ENCODE peak calls at places on chromosomes 1 and 21, in six cellular contexts. O is germinal center, L is lower lobe of right lung, K is memory B cell, C is NCI-H446 treated with DMSO at 0.1 percent for 48 hours, P is RPMI7951. D is an unnamed sample.

GRCh38 chr1:74689800-74690696 is 16.5 kb upstream of the ERICH3 start:
- DNase-seq in O (no peak), L (no peak), K (peak), C (peak), P (peak), D (no peak)

GRCh38 chr1:64540265-64540791 is 70.4 kb downstream of the CACHD1 start:
- DNase-seq in O (no peak), L (no peak), K (no peak), C (no peak), P (peak), D (no peak)

GRCh38 chr1:209697082-209697481 is 7.6 kb upstream of the HSD11B1 start:
- DNase-seq in O (no peak), L (no peak), K (no peak), C (no peak), P (no peak), D (no peak)

GRCh38 chr1:21261551-21262281 is 28.5 kb downstream of the ECE1 start:
- DNase-seq in O (no peak), L (peak), K (no peak), C (no peak), P (peak), D (peak)

GRCh38 chr1:16296643-16297042 is 55.6 kb downstream of the FBXO42 start:
- DNase-seq in O (no peak), L (no peak), K (no peak), C (no peak), P (no peak), D (no peak)

GRCh38 chr21:41142051-41142795 is 25.7 kb upstream of the BACE2 start:
- DNase-seq in O (no peak), L (no peak), K (no peak), C (peak), P (peak), D (peak)

GRCh38 chr1:39435597-39435996 is 55.8 kb upstream of the BMP8A start:
- DNase-seq in O (no peak), L (no peak), K (no peak), C (no peak), P (no peak), D (no peak)

GRCh38 chr1:101379939-101380338 is 143.1 kb downstream of the S1PR1 start:
- DNase-seq in O (peak), L (no peak), K (no peak), C (no peak), P (no peak), D (no peak)

GRCh38 chr1:68051475-68051874 is 1.0 kb upstream of the DIRAS3 start:
- DNase-seq in O (no peak), L (no peak), K (no peak), C (no peak), P (no peak), D (peak)

GRCh38 chr1:46301406-46302090 is 1.9 kb downstream of the LRRC41 start:
- DNase-seq in O (no peak), L (peak), K (peak), C (no peak), P (peak), D (peak)

GRCh38 chr1:1397839-1398523 is 1.2 kb downstream of the CCNL2 start:
- DNase-seq in O (no peak), L (no peak), K (no peak), C (no peak), P (peak), D (no peak)

GRCh38 chr1:204468766-204469302 is 25.8 kb downstream of the PIK3C2B start:
- DNase-seq in O (no peak), L (no peak), K (no peak), C (no peak), P (no peak), D (no peak)

GRCh38 chr1:170539154-170539553 is 7.2 kb downstream of the GORAB start:
- DNase-seq in O (no peak), L (no peak), K (no peak), C (no peak), P (peak), D (no peak)

GRCh38 chr1:210321552-210321951 is 7.2 kb upstream of the HHAT start:
- DNase-seq in O (no peak), L (no peak), K (no peak), C (no peak), P (peak), D (no peak)

GRCh38 chr21:45593162-45594022 is 50.1 kb upstream of the PCBP3 start:
- DNase-seq in O (no peak), L (peak), K (no peak), C (peak), P (peak), D (peak)

GRCh38 chr1:44810101-44810761 is 1.9 kb downstream of the BTBD19 start:
- DNase-seq in O (no peak), L (peak), K (no peak), C (peak), P (peak), D (peak)

GRCh38 chr1:24283326-24284155 is 35.6 kb upstream of the GRHL3 start:
- DNase-seq in O (no peak), L (no peak), K (no peak), C (no peak), P (peak), D (no peak)

GRCh38 chr1:41151846-41152245 is 90.3 kb downstream of the SCMH1 start:
- DNase-seq in O (no peak), L (no peak), K (no peak), C (no peak), P (no peak), D (no peak)

GRCh38 chr1:212738330-212738729 is 38.7 kb upstream of the BATF3 start:
- DNase-seq in O (no peak), L (no peak), K (no peak), C (no peak), P (no peak), D (no peak)

GRCh38 chr1:179785025-179785424 is 41.9 kb downstream of the FAM163A start:
- DNase-seq in O (no peak), L (no peak), K (no peak), C (no peak), P (no peak), D (no peak)

GRCh38 chr1:43951021-43951985 is 4.6 kb downstream of the IPO13 start:
- DNase-seq in O (no peak), L (no peak), K (no peak), C (no peak), P (peak), D (no peak)

GRCh38 chr1:53553734-53554509 is 94.7 kb downstream of the DMRTB1 start:
- DNase-seq in O (no peak), L (peak), K (no peak), C (peak), P (peak), D (peak)

GRCh38 chr1:119670898-119671297 is 22.8 kb upstream of the ZNF697 start:
- DNase-seq in O (no peak), L (no peak), K (no peak), C (no peak), P (no peak), D (no peak)

GRCh38 chr1:151553659-151554058 is 13.6 kb downstream of the TUFT1 start:
- DNase-seq in O (no peak), L (no peak), K (no peak), C (no peak), P (peak), D (no peak)

GRCh38 chr1:59292557-59292956 is 4.3 kb upstream of the FGGY start:
- DNase-seq in O (no peak), L (no peak), K (no peak), C (no peak), P (peak), D (peak)

GRCh38 chr1:100616121-100616621 is 78.2 kb downstream of the GPR88 start:
- DNase-seq in O (no peak), L (no peak), K (no peak), C (no peak), P (no peak), D (no peak)

GRCh38 chr1:18234790-18235242 is 127.2 kb downstream of the IGSF21 start:
- DNase-seq in O (peak), L (no peak), K (no peak), C (peak), P (peak), D (no peak)

GRCh38 chr1:2607681-2608041 is 21.1 kb downstream of the PRXL2B start:
- DNase-seq in O (no peak), L (peak), K (no peak), C (no peak), P (no peak), D (peak)

GRCh38 chr1:105072446-105072845 is 1322.7 kb downstream of the AMY1C start:
- DNase-seq in O (no peak), L (no peak), K (no peak), C (no peak), P (no peak), D (no peak)

GRCh38 chr1:4969556-4970129 is 315.2 kb downstream of the AJAP1 start:
- DNase-seq in O (no peak), L (no peak), K (no peak), C (no peak), P (no peak), D (no peak)